ENCODE peak calls at places on chromosome 19, in ten cellular contexts. Z, V, A, O, M, I, J, P, C and T are unnamed samples.

GRCh38 chr19:57067440-57067839 is 52.3 kb upstream of the USP29 start:
- DNase-seq in Z (no peak), A (no peak), M (no peak), V (no peak), I (no peak), P (no peak), J (no peak), O (no peak), C (no peak), T (no peak)

GRCh38 chr19:30082168-30082567 is 140.1 kb downstream of the URI1 start:
- DNase-seq in Z (no peak), J (no peak), V (no peak), I (no peak), C (no peak), O (no peak), M (no peak), P (no peak), A (no peak), T (no peak)

GRCh38 chr19:45069056-45069455 is 7.2 kb downstream of the ZNF296 start:
- DNase-seq in O (no peak), V (no peak), Z (no peak), P (no peak), A (no peak), I (no peak), C (peak), J (no peak), M (no peak), T (no peak)

GRCh38 chr19:15285896-15286591 is 46.3 kb downstream of the BRD4 start:
- DNase-seq in A (no peak), M (no peak), V (peak), I (peak), O (no peak), C (no peak), J (no peak), P (peak), Z (no peak), T (peak)

GRCh38 chr19:44757735-44758505 is 9.4 kb downstream of the BCL3 start:
- DNase-seq in J (no peak), P (no peak), A (peak), I (no peak), V (no peak), O (peak), M (peak), Z (peak), C (peak), T (no peak)

GRCh38 chr19:12639901-12640613 is 26.5 kb downstream of the MAN2B1 start:
- DNase-seq in J (peak), O (peak), M (peak), C (peak), A (peak), Z (peak), V (peak), I (peak), P (peak), T (peak)

GRCh38 chr19:5628470-5628869 is 5.6 kb downstream of the SAFB start:
- DNase-seq in P (no peak), V (peak), Z (no peak), I (no peak), M (no peak), A (no peak), C (no peak), O (no peak), J (no peak), T (no peak)

GRCh38 chr19:7832781-7833180 is 2.8 kb downstream of the EVI5L start:
- DNase-seq in V (no peak), A (no peak), Z (peak), I (no peak), C (no peak), J (no peak), P (no peak), M (no peak), O (no peak), T (no peak)

GRCh38 chr19:22628401-22628800 is 5.7 kb upstream of the ZNF492 start:
- DNase-seq in V (no peak), Z (no peak), C (no peak), M (no peak), A (no peak), P (no peak), O (no peak), J (no peak), I (peak), T (no peak)

GRCh38 chr19:54464624-54465266 is 1.2 kb upstream of the LENG9 start:
- DNase-seq in O (peak), Z (peak), A (no peak), P (peak), I (peak), J (no peak), V (peak), M (peak), C (peak), T (peak)

DNA sequence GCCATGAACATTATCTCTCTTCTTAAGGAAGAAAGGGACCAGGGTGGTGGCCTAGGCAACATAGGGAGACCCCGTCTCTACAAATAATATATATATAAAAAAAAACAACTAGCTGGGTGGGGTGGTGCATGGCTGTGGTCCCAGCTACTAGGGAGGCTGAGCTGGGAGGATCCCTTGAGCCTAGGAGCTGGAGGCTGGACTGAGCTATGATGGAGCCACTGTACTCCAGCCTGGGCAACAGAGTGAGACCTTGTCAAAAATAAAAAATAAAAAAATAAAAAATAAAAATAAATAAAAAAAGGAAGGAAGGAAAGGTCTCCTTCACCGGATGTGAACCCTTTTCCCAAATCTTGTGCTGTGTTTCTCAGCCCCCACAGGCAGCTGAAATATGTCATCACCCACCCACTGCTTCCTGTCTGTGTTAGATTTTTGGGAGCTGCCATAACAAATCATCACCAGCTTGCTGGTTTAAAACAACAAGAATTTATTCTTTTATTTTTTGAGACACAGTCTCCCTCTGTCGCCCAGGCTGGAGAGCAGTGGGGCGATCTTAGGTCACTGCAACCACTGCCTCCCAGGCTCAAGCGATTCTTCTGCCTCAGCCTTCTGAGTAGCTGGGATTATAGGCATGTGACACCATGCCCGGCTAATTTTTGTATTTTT is 9.5 kb upstream of the TSPAN16 start:
- DNase-seq in A (no peak), C (no peak), I (no peak), V (no peak), J (no peak), M (no peak), Z (peak), O (no peak), P (no peak), T (no peak)
- TF ChIP-seq CTCF in A (no peak), C (no peak), I (no peak), V (no peak), J (no peak), M (no peak), Z (peak), O (no peak), P (no peak), T (peak)

GRCh38 chr19:50328257-50329145 is 676 bp downstream of the KCNC3 start:
- DNase-seq in O (no peak), Z (no peak), J (no peak), P (peak), I (peak), C (peak), A (no peak), V (peak), M (no peak), T (peak)
- TF ChIP-seq CTCF in O (no peak), Z (no peak), J (no peak), P (peak), I (peak), C (no peak), A (no peak), V (peak), M (no peak), T (peak)

GRCh38 chr19:1616875-1617274 is 11.6 kb upstream of the UQCR11 start:
- DNase-seq in P (peak), A (no peak), C (no peak), M (no peak), O (no peak), I (peak), J (no peak), Z (no peak), V (no peak), T (no peak)

GRCh38 chr19:1616396-1616795 is 11.1 kb upstream of the UQCR11 start:
- DNase-seq in P (no peak), J (no peak), Z (peak), A (no peak), C (no peak), O (no peak), V (no peak), M (no peak), I (no peak), T (no peak)

GRCh38 chr19:1619094-1619439 is 13.8 kb upstream of the UQCR11 start:
- DNase-seq in I (peak), A (no peak), Z (no peak), C (no peak), P (no peak), V (no peak), J (no peak), O (no peak), M (no peak), T (no peak)

GRCh38 chr19:1619703-1620102 is 14.4 kb upstream of the UQCR11 start:
- DNase-seq in J (no peak), O (no peak), M (no peak), C (no peak), Z (no peak), V (no peak), I (no peak), A (no peak), P (no peak), T (no peak)

DNA sequence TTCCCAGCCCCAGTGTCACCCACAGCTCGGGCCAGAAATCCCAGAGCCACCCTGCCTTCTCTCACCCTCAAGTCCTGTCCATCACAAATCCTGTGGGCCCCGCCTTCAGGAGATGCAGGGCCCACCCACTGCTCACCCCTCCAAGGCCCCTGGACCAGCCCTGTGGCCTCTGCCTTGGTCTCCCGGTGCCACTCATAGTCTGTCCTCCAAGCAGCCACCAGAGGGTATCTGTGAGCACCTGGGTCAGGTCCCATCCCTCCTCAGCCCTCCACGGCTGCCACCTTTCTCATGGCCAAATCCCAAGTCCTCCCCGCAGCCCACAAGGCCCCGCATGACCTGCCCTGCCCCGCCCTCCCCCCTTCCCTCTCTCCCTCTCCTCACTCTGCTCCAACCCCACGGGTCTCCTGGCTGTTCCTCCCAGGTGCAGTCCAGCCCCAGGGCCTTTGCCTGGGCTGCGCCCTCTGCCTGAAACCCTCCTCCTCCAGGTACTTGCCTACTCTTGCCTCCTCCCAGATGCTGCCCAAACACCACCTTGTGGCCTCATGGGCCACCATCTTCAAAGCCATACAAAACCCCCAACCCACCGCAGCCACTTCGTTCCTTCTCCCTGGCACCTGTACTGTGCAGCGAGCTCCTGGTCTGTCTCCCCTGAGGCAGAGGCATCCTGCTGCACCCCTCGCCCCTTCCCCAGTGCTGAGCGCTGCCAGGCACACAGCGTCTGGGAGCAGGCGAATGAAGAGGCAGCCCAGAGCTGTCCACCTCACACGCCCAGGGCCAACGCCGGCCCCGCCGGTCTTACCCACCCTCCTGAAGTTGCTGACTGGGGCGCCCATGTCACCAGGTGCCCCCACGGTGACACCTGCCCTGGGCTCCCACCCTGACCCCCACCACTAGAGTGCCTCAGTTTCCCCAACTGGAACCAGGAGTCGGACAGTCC is 13.2 kb upstream of the UQCR11 start:
- DNase-seq in P (peak), M (no peak), I (peak), O (no peak), Z (peak), A (no peak), V (peak), C (peak), J (no peak), T (peak)
- TF ChIP-seq CTCF in P (peak), M (no peak), I (peak), O (no peak), Z (peak), A (no peak), V (peak), C (peak), J (no peak), T (peak)

GRCh38 chr19:35140207-35140897 is 1.7 kb downstream of the FXYD1 start:
- DNase-seq in O (no peak), Z (no peak), A (no peak), C (no peak), J (no peak), P (no peak), M (no peak), V (no peak), I (no peak), T (no peak)

GRCh38 chr19:35139618-35139943 is 957 bp downstream of the FXYD1 start:
- DNase-seq in Z (no peak), C (no peak), M (no peak), I (no peak), J (no peak), P (no peak), V (no peak), A (no peak), O (no peak), T (no peak)

GRCh38 chr19:35142531-35143230 is 374 bp upstream of the FXYD7 start:
- DNase-seq in A (peak), Z (peak), O (no peak), J (peak), I (peak), M (no peak), C (peak), P (peak), V (peak), T (peak)

GRCh38 chr19:35141627-35142401 is 1.2 kb upstream of the FXYD7 start:
- DNase-seq in M (no peak), O (no peak), V (no peak), Z (no peak), A (no peak), P (peak), C (no peak), I (no peak), J (no peak), T (no peak)

DNA sequence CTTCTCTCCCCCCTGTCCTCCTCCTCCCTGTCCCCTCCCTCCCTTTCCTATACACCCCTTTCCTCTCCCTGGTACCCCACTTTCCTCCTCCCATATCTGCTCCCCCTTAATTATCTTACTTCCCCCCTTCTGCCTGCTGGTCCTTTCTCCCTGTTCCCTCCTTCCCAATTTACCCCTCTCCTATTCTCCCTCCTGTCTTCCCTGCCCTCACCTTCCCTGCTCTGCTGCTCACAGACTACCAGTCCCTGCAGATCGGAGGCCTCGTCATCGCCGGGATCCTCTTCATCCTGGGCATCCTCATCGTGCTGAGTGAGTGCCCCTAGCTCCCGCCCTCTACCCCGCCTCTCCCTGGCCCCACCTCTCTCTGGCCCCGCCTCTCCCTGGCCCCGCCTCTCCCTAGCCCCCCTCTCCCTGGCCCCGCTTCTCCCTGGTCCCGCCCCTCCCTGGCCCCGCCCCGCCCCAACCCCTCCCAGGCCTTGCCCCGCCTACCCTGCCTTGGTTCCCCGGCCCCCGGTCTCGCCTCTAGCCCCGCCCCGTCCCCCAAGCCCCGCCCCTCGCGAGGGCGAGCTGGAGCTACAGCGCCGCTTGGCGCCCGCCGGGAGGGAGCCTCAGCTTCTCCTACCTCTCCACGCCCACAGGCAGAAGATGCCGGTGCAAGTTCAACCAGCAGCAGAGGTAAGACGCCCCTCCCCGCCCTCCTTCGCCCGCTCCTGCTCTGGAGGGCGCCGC is 2.0 kb upstream of the FXYD7 start:
- DNase-seq in C (peak), I (peak), O (peak), J (peak), A (peak), Z (peak), V (peak), P (peak), M (peak), T (peak)
- TF ChIP-seq CTCF in C (no peak), I (no peak), O (no peak), J (peak), A (no peak), Z (peak), V (peak), P (peak), M (peak), T (peak)

GRCh38 chr19:50007947-50008346 is 17.2 kb downstream of the VRK3 start:
- DNase-seq in O (no peak), M (no peak), I (no peak), P (no peak), Z (no peak), A (no peak), J (no peak), V (no peak), C (no peak), T (no peak)
- TF ChIP-seq CTCF in O (no peak), M (no peak), I (no peak), P (no peak), Z (no peak), A (no peak), J (no peak), V (no peak), C (no peak), T (no peak)

GRCh38 chr19:17580470-17581000 is 25.1 kb downstream of the COLGALT1 start:
- DNase-seq in Z (no peak), V (no peak), O (no peak), M (no peak), A (no peak), P (no peak), C (peak), I (no peak), J (no peak), T (no peak)
- TF ChIP-seq CTCF in Z (no peak), V (no peak), O (no peak), M (no peak), A (no peak), P (no peak), C (no peak), I (no peak), J (no peak), T (no peak)